ENCODE peak calls at places on chromosomes 1 and 21, in five cellular contexts. F, K, R, J and Y are unnamed samples. For H3K4me1, the result is how much of the 10 kb centered on the place peaks cover.

GRCh38 chr1:246427611-246428010 is 79.5 kb downstream of the SMYD3 start:
- DNase-seq in F (no peak), K (no peak), R (no peak), J (no peak), Y (no peak)

GRCh38 chr1:182990413-182991144 is 32.6 kb upstream of the LAMC1 start:
- DNase-seq in F (peak), K (no peak), R (no peak), J (no peak), Y (no peak)

GRCh38 chr1:25642710-25643109 is 26.1 kb downstream of the MAN1C1 start:
- DNase-seq in F (no peak), K (no peak), R (no peak), J (peak), Y (no peak)

GRCh38 chr1:176469450-176469985 is 6.5 kb downstream of the PAPPA2 start:
- DNase-seq in F (no peak), K (no peak), R (no peak), J (no peak), Y (no peak)

GRCh38 chr1:65108025-65108692 is 39.8 kb upstream of the AK4 start:
- DNase-seq in F (no peak), K (no peak), R (no peak), J (no peak), Y (no peak)

GRCh38 chr1:227562037-227562436 is 1.3 kb upstream of the ZNF678 start:
- DNase-seq in F (no peak), K (no peak), R (no peak), J (no peak), Y (no peak)

GRCh38 chr21:39110431-39110830 is 72.8 kb downstream of the PSMG1 start:
- DNase-seq in F (no peak), K (no peak), R (no peak), J (no peak), Y (no peak)

GRCh38 chr1:30758785-30759380 is 1.3 kb upstream of the LAPTM5 start:
- DNase-seq in F (peak), K (no peak), R (no peak), J (no peak), Y (no peak)

GRCh38 chr1:30533141-30533540 is 190.2 kb downstream of the MATN1 start:
- DNase-seq in F (no peak), K (no peak), R (no peak), J (no peak), Y (no peak)

GRCh38 chr1:233010164-233010563 is 59.8 kb downstream of the NTPCR start:
- DNase-seq in F (no peak), K (no peak), R (no peak), J (no peak), Y (no peak)

GRCh38 chr1:195723796-195724194 is 884.4 kb downstream of the KCNT2 start:
- DNase-seq in F (no peak), K (no peak), R (no peak), J (no peak), Y (no peak)

GRCh38 chr1:70038025-70038424 is 167.4 kb downstream of the LRRC40 start:
- DNase-seq in F (no peak), K (no peak), R (no peak), J (no peak), Y (no peak)

GRCh38 chr1:155177192-155177917 is 3.7 kb downstream of the TRIM46 start:
- DNase-seq in F (no peak), K (peak), R (peak), J (no peak), Y (no peak)

GRCh38 chr1:93619507-93620168 is 62.0 kb downstream of the BCAR3 start:
- DNase-seq in F (no peak), K (no peak), R (no peak), J (no peak), Y (no peak)

GRCh38 chr1:67766117-67766978 is 66.9 kb downstream of the GNG12 start:
- DNase-seq in F (no peak), K (no peak), R (no peak), J (no peak), Y (no peak)

GRCh38 chr1:36913016-36913415 is 121.3 kb downstream of the GRIK3 start:
- DNase-seq in F (no peak), K (no peak), R (peak), J (peak), Y (no peak)

GRCh38 chr1:248793592-248793991 is 32.1 kb downstream of the SH3BP5L start:
- DNase-seq in F (no peak), K (no peak), R (no peak), J (no peak), Y (no peak)

GRCh38 chr1:223147858-223148257 is 4.8 kb upstream of the TLR5 start:
- DNase-seq in F (no peak), K (no peak), R (no peak), J (no peak), Y (no peak)

GRCh38 chr1:236354330-236355147 is 39.5 kb upstream of the EDARADD start:
- DNase-seq in F (no peak), K (no peak), R (no peak), J (peak), Y (no peak)

GRCh38 chr1:185627136-185627535 is 107.1 kb upstream of the HMCN1 start:
- DNase-seq in F (no peak), K (no peak), R (no peak), J (no peak), Y (no peak)

GRCh38 chr1:110490791-110491451 is 28.1 kb downstream of the KCNA10 start:
- DNase-seq in F (no peak), K (no peak), R (no peak), J (no peak), Y (no peak)

GRCh38 chr1:167601442-167602380 is 28.3 kb upstream of the RCSD1 start:
- DNase-seq in F (no peak), K (no peak), R (peak), J (no peak), Y (peak)

GRCh38 chr1:214604543-214604942 is 1.5 kb downstream of the CENPF start:
- DNase-seq in F (no peak), K (no peak), R (no peak), J (no peak), Y (no peak)

GRCh38 chr1:56967900-56968832 is 2.4 kb upstream of the C8B start:
- DNase-seq in F (peak), K (no peak), R (no peak), J (no peak), Y (no peak)

GRCh38 chr21:43988506-43989230 is 23.4 kb upstream of the TRAPPC10 start:
- DNase-seq in F (no peak), K (no peak), R (no peak), J (no peak), Y (peak)

GRCh38 chr1:67948155-67949075 is 102.0 kb downstream of the DIRAS3 start:
- DNase-seq in F (no peak), K (no peak), R (no peak), J (no peak), Y (no peak)

GRCh38 chr1:71572038-71572437 is 491.2 kb upstream of the ZRANB2 start:
- DNase-seq in F (no peak), K (no peak), R (no peak), J (no peak), Y (no peak)
- H3K4me1 ChIP-seq in F (under half), K (under half), R (under half), J (under half), Y (under half)

DNA sequence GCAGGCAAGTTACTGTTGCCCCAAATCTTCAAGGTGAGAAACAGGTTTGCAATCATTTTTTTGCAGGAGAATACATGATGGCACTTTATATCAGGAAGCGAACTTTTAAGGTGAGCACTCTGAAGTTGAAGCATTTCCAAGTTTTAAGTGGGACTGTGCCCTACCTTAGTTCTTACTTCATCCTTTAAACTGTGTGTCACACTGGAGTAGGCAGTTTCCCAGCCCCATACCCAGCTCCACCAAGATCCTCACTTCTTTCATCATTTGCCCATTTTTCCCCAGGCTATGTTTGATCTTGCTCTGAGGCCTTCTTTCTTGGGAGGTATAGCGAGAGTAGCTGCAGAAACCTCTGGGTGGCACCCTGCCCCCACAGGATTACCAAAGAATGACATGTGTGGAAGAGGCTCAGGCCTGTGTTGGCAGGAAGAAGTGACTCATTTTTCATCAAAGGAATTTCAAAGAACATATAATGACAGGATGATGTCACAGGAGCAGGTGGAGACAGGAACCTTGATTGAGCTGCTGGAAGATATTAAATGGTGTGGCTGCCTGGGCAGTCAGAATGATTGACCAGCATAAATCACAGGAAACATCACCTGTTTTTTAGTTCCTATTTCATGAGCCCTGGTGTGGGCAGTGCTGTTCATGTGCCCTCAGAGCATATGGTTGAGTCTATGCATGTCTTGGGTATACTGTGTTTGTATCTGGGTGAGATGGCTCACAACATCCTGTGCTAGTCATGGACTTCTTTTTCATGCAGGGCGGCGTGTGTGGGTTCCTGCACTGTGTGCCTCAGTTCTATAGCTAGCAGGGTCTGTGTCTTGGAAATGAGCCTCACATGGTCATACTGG is 20.8 kb upstream of the MACF1 start:
- DNase-seq in F (peak), K (peak), R (no peak), J (no peak), Y (no peak)
- TF ChIP-seq POLR2AphosphoS5 in F (peak), K (peak), R (peak), J (peak), Y (peak)

GRCh38 chr1:161121838-161122237 is 3.9 kb downstream of the NIT1 start:
- DNase-seq in F (no peak), K (no peak), R (no peak), J (no peak), Y (no peak)

GRCh38 chr1:161119017-161119378 is 1.1 kb downstream of the NIT1 start:
- DNase-seq in F (no peak), K (no peak), R (peak), J (no peak), Y (no peak)

GRCh38 chr1:161122967-161123366 is 5.1 kb downstream of the NIT1 start:
- DNase-seq in F (no peak), K (no peak), R (no peak), J (no peak), Y (no peak)

GRCh38 chr1:161119379-161120061 is 1.6 kb downstream of the NIT1 start:
- DNase-seq in F (peak), K (no peak), R (peak), J (no peak), Y (no peak)

GRCh38 chr1:161121042-161121441 is 3.1 kb downstream of the NIT1 start:
- DNase-seq in F (no peak), K (no peak), R (no peak), J (no peak), Y (no peak)
- H3K4me1 ChIP-seq in F (under half), K (under half), R (under half), J (under half), Y (under half)

GRCh38 chr1:27542463-27543273 is 52.7 kb upstream of the WASF2 start:
- DNase-seq in F (peak), K (no peak), R (peak), J (no peak), Y (peak)
- TF ChIP-seq POLR2AphosphoS5 in F (peak), K (peak), R (peak), J (peak), Y (peak)

DNA sequence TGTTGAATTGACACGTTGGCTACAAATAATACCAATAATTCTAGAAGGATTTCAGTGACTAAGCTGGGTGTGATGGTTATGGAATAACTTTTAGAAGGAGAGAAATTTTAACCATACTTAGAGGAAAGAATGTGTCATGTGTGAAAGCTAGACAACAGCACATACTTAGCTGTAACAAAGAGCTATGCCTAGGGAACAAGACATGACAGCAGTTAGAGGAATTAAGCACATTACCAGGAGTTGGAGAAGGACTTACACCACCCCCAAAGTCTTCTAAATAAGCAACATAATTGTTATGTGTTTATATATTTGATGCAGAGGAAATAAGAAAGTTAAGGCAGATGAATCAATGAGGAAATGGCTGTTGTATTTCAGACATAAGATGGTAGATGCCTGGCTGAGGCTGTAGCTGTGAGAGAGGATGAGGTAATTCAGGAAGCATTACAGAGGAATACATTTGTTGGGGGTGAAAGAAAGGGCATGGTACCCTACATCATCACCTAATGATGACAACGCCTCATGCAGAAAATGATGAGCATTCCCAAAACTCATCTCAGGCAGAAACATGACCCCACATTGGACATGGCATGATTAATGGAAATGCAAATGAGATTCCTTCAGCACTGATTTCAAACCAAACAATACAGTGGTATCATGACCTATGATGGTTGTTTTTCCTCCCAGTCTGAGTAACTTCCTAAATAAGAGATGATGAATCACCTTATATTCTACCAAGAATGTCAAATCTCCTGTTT is 211.5 kb downstream of the LHX8 start:
- DNase-seq in F (no peak), K (no peak), R (no peak), J (no peak), Y (no peak)
- H3K4me1 ChIP-seq in F (under half), K (under half), R (under half), J (under half), Y (under half)

GRCh38 chr1:8443558-8444194 is 125.8 kb downstream of the SLC45A1 start:
- DNase-seq in F (no peak), K (no peak), R (no peak), J (no peak), Y (no peak)

GRCh38 chr1:8437286-8437685 is 119.4 kb downstream of the SLC45A1 start:
- DNase-seq in F (no peak), K (no peak), R (no peak), J (no peak), Y (no peak)

GRCh38 chr1:8438449-8438848 is 120.5 kb downstream of the SLC45A1 start:
- DNase-seq in F (no peak), K (no peak), R (peak), J (no peak), Y (no peak)

GRCh38 chr1:8439015-8439702 is 121.2 kb downstream of the SLC45A1 start:
- DNase-seq in F (no peak), K (peak), R (peak), J (peak), Y (peak)

DNA sequence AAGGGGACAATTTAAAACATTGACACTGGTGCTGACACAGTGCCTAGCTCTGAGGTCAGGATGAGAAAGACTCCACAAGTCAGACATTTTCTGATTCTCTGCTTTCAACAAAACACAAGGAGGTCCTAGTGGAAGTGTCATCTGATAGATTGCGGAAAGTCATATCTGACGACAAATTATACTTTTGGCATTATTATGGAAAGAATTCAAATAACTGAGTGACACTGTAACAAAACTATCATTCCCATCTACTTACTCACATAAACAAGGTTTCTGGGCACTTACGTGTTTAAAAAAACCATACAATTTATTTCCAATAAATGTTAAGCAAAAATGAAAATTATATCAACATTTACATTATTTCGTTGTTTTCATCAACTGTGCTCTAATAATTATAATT is 123.6 kb downstream of the SLC45A1 start:
- DNase-seq in F (no peak), K (no peak), R (no peak), J (no peak), Y (no peak)
- TF ChIP-seq POLR2AphosphoS5 in F (no peak), K (no peak), R (no peak), J (no peak), Y (no peak)